ENCODE peak calls at places on chromosomes 16 and 17, in nine cellular contexts. V is AG10803; A is A549; P is hepatocyte; C is dorsolateral prefrontal cortex; M is skeletal muscle cell; S is thoracic aorta; Y is tibial nerve; D is CD4-positive, alpha-beta memory T cell. E is an unnamed sample.

GRCh38 chr17:79349506-79350400 is 261.1 kb downstream of the RBFOX3 start:
- DNase-seq in V (no peak), A (no peak), P (no peak), C (no peak), M (no peak), S (no peak), Y (no peak), D (no peak), E (no peak)

GRCh38 chr16:8959921-8960787 is 3.6 kb downstream of the USP7 start:
- DNase-seq in V (no peak), A (no peak), P (no peak), C (no peak), M (no peak), S (no peak), Y (no peak), D (peak), E (no peak)

GRCh38 chr17:10755592-10756127 is 25.8 kb upstream of the TMEM220 start:
- DNase-seq in V (no peak), A (no peak), P (no peak), C (no peak), M (no peak), S (no peak), Y (no peak), D (no peak), E (no peak)

GRCh38 chr17:50684612-50685333 is 22.9 kb downstream of the ANKRD40 start:
- DNase-seq in V (no peak), A (peak), P (peak), C (no peak), M (no peak), S (no peak), Y (no peak), D (no peak), E (no peak)

GRCh38 chr16:79887541-79888540 is 287.3 kb upstream of the MAF start:
- DNase-seq in V (no peak), A (no peak), P (no peak), C (no peak), M (no peak), S (no peak), Y (no peak), D (no peak), E (no peak)

GRCh38 chr17:67258836-67259468 is 14.0 kb upstream of the HELZ start:
- DNase-seq in V (no peak), A (no peak), P (no peak), C (no peak), M (no peak), S (no peak), Y (no peak), D (peak), E (no peak)

GRCh38 chr17:34383225-34383615 is 20.2 kb upstream of the CCL1 start:
- DNase-seq in V (no peak), A (no peak), P (no peak), C (no peak), M (no peak), S (no peak), Y (no peak), D (no peak), E (no peak)

GRCh38 chr16:85418978-85419491 is 194.1 kb upstream of the GSE1 start:
- DNase-seq in V (no peak), A (no peak), P (no peak), C (peak), M (no peak), S (no peak), Y (no peak), D (no peak), E (no peak)

GRCh38 chr17:42706732-42707131 is 24.4 kb downstream of the CNTNAP1 start:
- DNase-seq in V (no peak), A (no peak), P (no peak), C (no peak), M (no peak), S (no peak), Y (no peak), D (peak), E (no peak)

GRCh38 chr16:19885456-19886060 is 910 bp upstream of the GPRC5B start:
- DNase-seq in V (no peak), A (no peak), P (no peak), C (peak), M (no peak), S (no peak), Y (peak), D (no peak), E (no peak)

GRCh38 chr17:66636111-66636510 is 198.8 kb upstream of the CACNG5 start:
- DNase-seq in V (peak), A (no peak), P (no peak), C (peak), M (peak), S (no peak), Y (no peak), D (no peak), E (no peak)

GRCh38 chr16:70151941-70152509 is 21.6 kb upstream of the CLEC18C start:
- DNase-seq in V (no peak), A (no peak), P (peak), C (no peak), M (no peak), S (no peak), Y (no peak), D (no peak), E (no peak)

DNA sequence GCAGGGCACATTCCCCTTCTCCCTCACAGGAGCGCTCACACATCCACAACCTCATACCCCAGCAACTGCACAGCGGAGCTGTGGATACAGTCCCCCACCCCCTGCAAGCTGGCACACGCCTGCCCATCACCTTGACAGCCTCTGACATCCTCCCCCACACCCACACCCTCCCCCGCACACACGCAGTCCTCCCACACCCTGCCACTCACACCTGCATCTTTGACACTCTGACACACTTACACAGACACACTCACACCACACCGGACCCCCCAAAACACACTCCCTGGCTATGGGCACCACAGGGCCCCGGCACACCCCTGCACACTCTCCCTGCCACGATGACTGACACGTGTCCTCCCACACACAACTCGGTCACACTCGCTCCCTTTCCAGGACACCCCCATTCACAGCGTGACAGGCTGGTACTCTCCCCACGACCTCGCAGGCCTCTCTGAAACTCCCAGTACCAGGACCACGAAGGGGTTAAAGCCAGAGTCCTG is 531 bp upstream of the PPP1R1B start:
- DNase-seq in V (no peak), A (no peak), P (no peak), C (no peak), M (no peak), S (no peak), Y (no peak), D (no peak), E (no peak)
- H3K4me3 ChIP-seq in V (no peak), A (no peak), P (peak), C (peak), M (no peak), S (no peak), Y (peak), D (no peak), E (no peak)

GRCh38 chr16:10938844-10939648 is 3.2 kb downstream of the DEXI start:
- DNase-seq in V (no peak), A (no peak), P (no peak), C (no peak), M (no peak), S (no peak), Y (no peak), D (no peak), E (no peak)
- H3K4me3 ChIP-seq in V (peak), A (no peak), P (no peak), C (peak), M (no peak), S (peak), Y (peak), D (no peak), E (no peak)

GRCh38 chr17:76562734-76563148 is 22.9 kb downstream of the PRCD start:
- DNase-seq in V (peak), A (no peak), P (no peak), C (peak), M (peak), S (no peak), Y (no peak), D (no peak), E (no peak)
- H3K4me3 ChIP-seq in V (no peak), A (no peak), P (no peak), C (no peak), M (no peak), S (no peak), Y (no peak), D (no peak), E (no peak)

GRCh38 chr16:83900611-83901010 is 1.7 kb downstream of the MLYCD start:
- DNase-seq in V (no peak), A (no peak), P (no peak), C (no peak), M (no peak), S (no peak), Y (no peak), D (no peak), E (no peak)
- H3K4me3 ChIP-seq in V (no peak), A (no peak), P (no peak), C (peak), M (no peak), S (peak), Y (no peak), D (no peak), E (no peak)

DNA sequence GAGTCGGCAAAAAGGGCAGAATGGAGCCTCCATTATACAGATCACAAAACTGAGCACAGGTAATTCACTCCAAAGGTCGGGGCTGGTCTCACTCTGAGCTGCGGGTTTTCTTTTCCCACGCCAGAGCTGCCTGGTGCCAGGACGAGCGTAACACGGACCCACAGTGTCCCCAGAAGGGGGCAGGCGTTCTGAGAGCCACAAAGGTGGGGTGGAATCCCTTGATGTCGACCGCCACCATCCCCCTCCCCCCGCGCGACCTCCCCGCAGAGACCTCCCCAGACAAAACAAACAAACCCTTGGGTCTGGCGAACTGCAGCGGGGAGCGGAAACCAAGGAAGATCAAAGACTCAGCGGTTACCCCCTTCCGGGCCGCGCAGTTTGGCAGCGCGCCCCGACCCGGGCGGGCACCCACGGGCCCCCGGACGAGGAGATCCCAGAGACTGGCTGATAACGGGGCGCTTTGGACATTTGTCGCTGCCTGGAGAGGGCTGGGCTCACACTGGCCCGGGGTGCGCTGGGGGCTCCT is 793 bp upstream of the NKD1 start:
- DNase-seq in V (no peak), A (peak), P (peak), C (no peak), M (no peak), S (no peak), Y (no peak), D (peak), E (no peak)
- H3K4me3 ChIP-seq in V (peak), A (peak), P (peak), C (peak), M (peak), S (peak), Y (peak), D (peak), E (peak)

GRCh38 chr17:73956595-73957465 is 246.6 kb upstream of the RPL38 start:
- DNase-seq in V (peak), A (peak), P (peak), C (peak), M (no peak), S (no peak), Y (peak), D (peak), E (peak)

GRCh38 chr17:73958453-73958852 is 245.0 kb upstream of the RPL38 start:
- DNase-seq in V (no peak), A (no peak), P (no peak), C (no peak), M (no peak), S (no peak), Y (no peak), D (no peak), E (no peak)

GRCh38 chr17:73955616-73956015 is 247.9 kb upstream of the RPL38 start:
- DNase-seq in V (no peak), A (no peak), P (no peak), C (no peak), M (no peak), S (no peak), Y (no peak), D (no peak), E (no peak)

GRCh38 chr17:73956169-73956568 is 247.3 kb upstream of the RPL38 start:
- DNase-seq in V (no peak), A (no peak), P (no peak), C (no peak), M (no peak), S (no peak), Y (no peak), D (no peak), E (no peak)

GRCh38 chr17:73957564-73957963 is 245.9 kb upstream of the RPL38 start:
- DNase-seq in V (no peak), A (no peak), P (no peak), C (no peak), M (no peak), S (no peak), Y (no peak), D (no peak), E (no peak)
- H3K4me3 ChIP-seq in V (no peak), A (no peak), P (no peak), C (no peak), M (no peak), S (no peak), Y (no peak), D (no peak), E (no peak)

GRCh38 chr17:47735139-47735464 is 2.1 kb downstream of the TBX21 start:
- DNase-seq in V (no peak), A (no peak), P (no peak), C (no peak), M (no peak), S (no peak), Y (no peak), D (no peak), E (no peak)
- H3K4me3 ChIP-seq in V (no peak), A (no peak), P (no peak), C (no peak), M (no peak), S (no peak), Y (no peak), D (peak), E (no peak)

GRCh38 chr16:10876305-10876704 is 697 bp upstream of the CIITA start:
- DNase-seq in V (no peak), A (no peak), P (no peak), C (no peak), M (no peak), S (no peak), Y (no peak), D (no peak), E (no peak)
- H3K4me3 ChIP-seq in V (no peak), A (no peak), P (no peak), C (no peak), M (no peak), S (no peak), Y (no peak), D (no peak), E (no peak)

GRCh38 chr16:14487579-14487978 is 142.5 kb downstream of the PARN start:
- DNase-seq in V (no peak), A (no peak), P (no peak), C (no peak), M (no peak), S (no peak), Y (no peak), D (no peak), E (no peak)

GRCh38 chr16:14485811-14486519 is 144.1 kb downstream of the PARN start:
- DNase-seq in V (peak), A (no peak), P (no peak), C (no peak), M (no peak), S (no peak), Y (no peak), D (peak), E (no peak)

GRCh38 chr16:14485131-14485551 is 144.9 kb downstream of the PARN start:
- DNase-seq in V (peak), A (peak), P (no peak), C (no peak), M (no peak), S (no peak), Y (no peak), D (no peak), E (no peak)

GRCh38 chr16:14489460-14489859 is 140.6 kb downstream of the PARN start:
- DNase-seq in V (peak), A (peak), P (peak), C (peak), M (no peak), S (no peak), Y (no peak), D (no peak), E (no peak)

GRCh38 chr16:14486520-14487303 is 143.3 kb downstream of the PARN start:
- DNase-seq in V (peak), A (peak), P (peak), C (peak), M (peak), S (peak), Y (peak), D (no peak), E (no peak)
- H3K4me3 ChIP-seq in V (peak), A (peak), P (no peak), C (peak), M (peak), S (peak), Y (peak), D (no peak), E (no peak)

GRCh38 chr17:82291582-82292250 is 18.2 kb upstream of the CSNK1D start:
- DNase-seq in V (no peak), A (no peak), P (no peak), C (no peak), M (no peak), S (no peak), Y (no peak), D (peak), E (no peak)
- H3K4me3 ChIP-seq in V (peak), A (peak), P (peak), C (peak), M (peak), S (peak), Y (peak), D (peak), E (peak)